ENCODE peak calls at places on chromosomes 16 and 17, in six cellular contexts. One of them, this sample, is unnamed.

GRCh38 chr16:79810449-79811189 is 210.1 kb upstream of the MAF start:
- DNase-seq in fibroblast of the aortic adventitia: no peak
- DNase-seq in A549: no peak
- DNase-seq in testis: no peak
- DNase-seq in psoas muscle: no peak
- DNase-seq in fibroblast of mammary gland: no peak
- DNase-seq in this sample: no peak

GRCh38 chr16:81405702-81406113 is 38.9 kb upstream of the CMIP start:
- DNase-seq in fibroblast of the aortic adventitia: peak
- DNase-seq in A549: peak
- DNase-seq in testis: no peak
- DNase-seq in psoas muscle: no peak
- DNase-seq in fibroblast of mammary gland: peak
- DNase-seq in this sample: no peak

GRCh38 chr16:19066988-19067348 is 446 bp upstream of the COQ7 start:
- DNase-seq in fibroblast of the aortic adventitia: no peak
- DNase-seq in A549: no peak
- DNase-seq in testis: no peak
- DNase-seq in psoas muscle: no peak
- DNase-seq in fibroblast of mammary gland: no peak
- DNase-seq in this sample: no peak

GRCh38 chr16:67017810-67018488 is 11.0 kb upstream of the CBFB start:
- DNase-seq in fibroblast of the aortic adventitia: peak
- DNase-seq in A549: peak
- DNase-seq in testis: peak
- DNase-seq in psoas muscle: peak
- DNase-seq in fibroblast of mammary gland: peak
- DNase-seq in this sample: peak

GRCh38 chr17:2909853-2910234 is 113.6 kb downstream of the RAP1GAP2 start:
- DNase-seq in fibroblast of the aortic adventitia: no peak
- DNase-seq in A549: no peak
- DNase-seq in testis: no peak
- DNase-seq in psoas muscle: no peak
- DNase-seq in fibroblast of mammary gland: no peak
- DNase-seq in this sample: no peak

GRCh38 chr16:15721018-15721417 is 71.0 kb downstream of the NDE1 start:
- DNase-seq in fibroblast of the aortic adventitia: no peak
- DNase-seq in A549: no peak
- DNase-seq in testis: no peak
- DNase-seq in psoas muscle: no peak
- DNase-seq in fibroblast of mammary gland: no peak
- DNase-seq in this sample: no peak

GRCh38 chr17:80773243-80773991 is 218.2 kb upstream of the CHMP6 start:
- DNase-seq in fibroblast of the aortic adventitia: peak
- DNase-seq in A549: no peak
- DNase-seq in testis: peak
- DNase-seq in psoas muscle: peak
- DNase-seq in fibroblast of mammary gland: no peak
- DNase-seq in this sample: no peak

GRCh38 chr16:10386517-10387377 is 886 bp downstream of the ATF7IP2 start:
- DNase-seq in fibroblast of the aortic adventitia: peak
- DNase-seq in A549: peak
- DNase-seq in testis: no peak
- DNase-seq in psoas muscle: no peak
- DNase-seq in fibroblast of mammary gland: peak
- DNase-seq in this sample: no peak

GRCh38 chr17:6080711-6081430 is 10.7 kb downstream of the WSCD1 start:
- DNase-seq in fibroblast of the aortic adventitia: no peak
- DNase-seq in A549: no peak
- DNase-seq in testis: no peak
- DNase-seq in psoas muscle: no peak
- DNase-seq in fibroblast of mammary gland: no peak
- DNase-seq in this sample: no peak

GRCh38 chr17:73566905-73567782 is 77.1 kb downstream of the SDK2 start:
- DNase-seq in fibroblast of the aortic adventitia: no peak
- DNase-seq in A549: no peak
- DNase-seq in testis: no peak
- DNase-seq in psoas muscle: no peak
- DNase-seq in fibroblast of mammary gland: no peak
- DNase-seq in this sample: no peak

GRCh38 chr17:40810505-40810904 is 10.7 kb upstream of the KRT28 start:
- DNase-seq in fibroblast of the aortic adventitia: peak
- DNase-seq in A549: peak
- DNase-seq in testis: no peak
- DNase-seq in psoas muscle: no peak
- DNase-seq in fibroblast of mammary gland: no peak
- DNase-seq in this sample: no peak

GRCh38 chr16:1311738-1312458 is 2.5 kb downstream of the UBE2I start:
- DNase-seq in fibroblast of the aortic adventitia: peak
- DNase-seq in A549: no peak
- DNase-seq in testis: peak
- DNase-seq in psoas muscle: no peak
- DNase-seq in fibroblast of mammary gland: peak
- DNase-seq in this sample: no peak

GRCh38 chr17:20066253-20066652 is 57.1 kb downstream of the SPECC1 start:
- DNase-seq in fibroblast of the aortic adventitia: peak
- DNase-seq in A549: peak
- DNase-seq in testis: peak
- DNase-seq in psoas muscle: peak
- DNase-seq in fibroblast of mammary gland: peak
- DNase-seq in this sample: no peak

GRCh38 chr17:61411114-61411943 is 11.7 kb downstream of the TBX2 start:
- DNase-seq in fibroblast of the aortic adventitia: peak
- DNase-seq in A549: peak
- DNase-seq in testis: no peak
- DNase-seq in psoas muscle: no peak
- DNase-seq in fibroblast of mammary gland: peak
- DNase-seq in this sample: peak

GRCh38 chr17:82876602-82877391 is 37.0 kb upstream of the ZNF750 start:
- DNase-seq in fibroblast of the aortic adventitia: peak
- DNase-seq in A549: no peak
- DNase-seq in testis: peak
- DNase-seq in psoas muscle: peak
- DNase-seq in fibroblast of mammary gland: peak
- DNase-seq in this sample: no peak

GRCh38 chr17:65509032-65509431 is 52.4 kb downstream of the AXIN2 start:
- DNase-seq in fibroblast of the aortic adventitia: no peak
- DNase-seq in A549: no peak
- DNase-seq in testis: no peak
- DNase-seq in psoas muscle: no peak
- DNase-seq in fibroblast of mammary gland: no peak
- DNase-seq in this sample: no peak

GRCh38 chr17:36151891-36152638 is 24.4 kb downstream of the TBC1D3B start:
- DNase-seq in fibroblast of the aortic adventitia: no peak
- DNase-seq in A549: no peak
- DNase-seq in testis: no peak
- DNase-seq in psoas muscle: no peak
- DNase-seq in fibroblast of mammary gland: no peak
- DNase-seq in this sample: no peak

GRCh38 chr16:89553733-89554132 is 6.7 kb upstream of the RPL13 start:
- DNase-seq in fibroblast of the aortic adventitia: no peak
- DNase-seq in A549: no peak
- DNase-seq in testis: no peak
- DNase-seq in psoas muscle: no peak
- DNase-seq in fibroblast of mammary gland: no peak
- DNase-seq in this sample: no peak

GRCh38 chr17:1714488-1714979 is 4.4 kb upstream of the TLCD2 start:
- DNase-seq in fibroblast of the aortic adventitia: no peak
- DNase-seq in A549: peak
- DNase-seq in testis: peak
- DNase-seq in psoas muscle: peak
- DNase-seq in fibroblast of mammary gland: peak
- DNase-seq in this sample: no peak

GRCh38 chr16:83772806-83773205 is 35.0 kb upstream of the HSBP1 start:
- DNase-seq in fibroblast of the aortic adventitia: no peak
- DNase-seq in A549: no peak
- DNase-seq in testis: no peak
- DNase-seq in psoas muscle: no peak
- DNase-seq in fibroblast of mammary gland: no peak
- DNase-seq in this sample: no peak

GRCh38 chr16:15484662-15485061 is 50.3 kb downstream of the BMERB1 start:
- DNase-seq in fibroblast of the aortic adventitia: no peak
- DNase-seq in A549: no peak
- DNase-seq in testis: no peak
- DNase-seq in psoas muscle: no peak
- DNase-seq in fibroblast of mammary gland: peak
- DNase-seq in this sample: no peak

GRCh38 chr16:73753931-73754330 is 542.7 kb upstream of the PSMD7 start:
- DNase-seq in fibroblast of the aortic adventitia: no peak
- DNase-seq in A549: no peak
- DNase-seq in testis: no peak
- DNase-seq in psoas muscle: no peak
- DNase-seq in fibroblast of mammary gland: no peak
- DNase-seq in this sample: no peak

GRCh38 chr16:58002411-58002790 is 1.2 kb downstream of the USB1 start:
- DNase-seq in fibroblast of the aortic adventitia: no peak
- DNase-seq in A549: no peak
- DNase-seq in testis: no peak
- DNase-seq in psoas muscle: no peak
- DNase-seq in fibroblast of mammary gland: no peak
- DNase-seq in this sample: no peak

GRCh38 chr16:57999366-57999970 is 1.0 kb downstream of the ZNF319 start:
- DNase-seq in fibroblast of the aortic adventitia: no peak
- DNase-seq in A549: peak
- DNase-seq in testis: no peak
- DNase-seq in psoas muscle: no peak
- DNase-seq in fibroblast of mammary gland: peak
- DNase-seq in this sample: no peak

GRCh38 chr16:58001781-58002410 is 689 bp downstream of the USB1 start:
- DNase-seq in fibroblast of the aortic adventitia: no peak
- DNase-seq in A549: no peak
- DNase-seq in testis: no peak
- DNase-seq in psoas muscle: no peak
- DNase-seq in fibroblast of mammary gland: peak
- DNase-seq in this sample: no peak

GRCh38 chr16:57999971-58000705 is at the start of gene ZNF319:
- DNase-seq in fibroblast of the aortic adventitia: no peak
- DNase-seq in A549: no peak
- DNase-seq in testis: no peak
- DNase-seq in psoas muscle: no peak
- DNase-seq in fibroblast of mammary gland: no peak
- DNase-seq in this sample: peak

GRCh38 chr16:58000706-58001676 is at the start of gene USB1:
- DNase-seq in fibroblast of the aortic adventitia: peak
- DNase-seq in A549: peak
- DNase-seq in testis: peak
- DNase-seq in psoas muscle: peak
- DNase-seq in fibroblast of mammary gland: peak
- DNase-seq in this sample: peak
- TF ChIP-seq CTCF in fibroblast of the aortic adventitia: peak
- TF ChIP-seq CTCF in A549: peak
- TF ChIP-seq CTCF in testis: peak
- TF ChIP-seq CTCF in psoas muscle: peak
- TF ChIP-seq CTCF in fibroblast of mammary gland: no peak
- TF ChIP-seq CTCF in this sample: peak

GRCh38 chr16:4616047-4616811 is 1.5 kb upstream of the UBALD1 start:
- DNase-seq in fibroblast of the aortic adventitia: peak
- DNase-seq in A549: peak
- DNase-seq in testis: peak
- DNase-seq in psoas muscle: peak
- DNase-seq in fibroblast of mammary gland: peak
- DNase-seq in this sample: peak
- TF ChIP-seq CTCF in fibroblast of the aortic adventitia: peak
- TF ChIP-seq CTCF in A549: peak
- TF ChIP-seq CTCF in testis: peak
- TF ChIP-seq CTCF in psoas muscle: peak
- TF ChIP-seq CTCF in fibroblast of mammary gland: peak
- TF ChIP-seq CTCF in this sample: peak

DNA sequence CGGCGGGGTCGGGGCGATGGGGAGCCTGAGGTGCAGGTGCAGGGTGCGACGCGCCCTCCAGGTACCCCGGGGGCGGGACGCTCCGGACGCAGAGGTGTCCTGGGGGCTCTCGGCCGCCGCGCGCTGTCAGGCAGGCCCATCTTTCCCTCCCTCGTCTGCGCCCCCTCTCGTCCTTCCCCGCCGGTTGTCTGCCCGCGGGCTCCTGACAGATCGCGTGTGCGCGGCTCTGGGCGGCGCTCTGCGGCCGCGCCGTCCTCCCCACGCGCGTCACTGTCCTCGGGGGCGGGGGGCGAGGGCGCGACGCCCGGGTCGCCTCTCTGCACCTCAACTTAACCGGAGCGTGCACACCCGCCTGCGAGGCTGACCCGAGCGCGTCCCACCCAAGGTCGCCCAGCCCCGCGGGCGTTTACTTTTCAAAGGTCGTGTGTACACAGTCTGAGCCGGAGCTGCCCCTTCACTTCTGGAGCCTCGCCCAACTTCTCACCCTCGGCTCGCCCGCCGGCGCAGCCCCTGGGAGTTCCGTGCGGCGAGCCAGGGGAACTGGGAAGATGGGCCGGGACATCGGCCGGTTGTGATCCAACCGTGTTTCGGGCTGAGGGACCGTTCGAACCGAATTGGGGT is 512 bp downstream of the AKAP1 start:
- DNase-seq in fibroblast of the aortic adventitia: peak
- DNase-seq in A549: peak
- DNase-seq in testis: peak
- DNase-seq in psoas muscle: peak
- DNase-seq in fibroblast of mammary gland: peak
- DNase-seq in this sample: peak
- TF ChIP-seq CTCF in fibroblast of the aortic adventitia: peak
- TF ChIP-seq CTCF in A549: peak
- TF ChIP-seq CTCF in testis: no peak
- TF ChIP-seq CTCF in psoas muscle: no peak
- TF ChIP-seq CTCF in fibroblast of mammary gland: no peak
- TF ChIP-seq CTCF in this sample: peak

GRCh38 chr17:72244942-72245341 is 124.1 kb downstream of the SOX9 start:
- DNase-seq in fibroblast of the aortic adventitia: no peak
- DNase-seq in A549: no peak
- DNase-seq in testis: no peak
- DNase-seq in psoas muscle: no peak
- DNase-seq in fibroblast of mammary gland: no peak
- DNase-seq in this sample: no peak

GRCh38 chr17:72239548-72239947 is 118.7 kb downstream of the SOX9 start:
- DNase-seq in fibroblast of the aortic adventitia: no peak
- DNase-seq in A549: no peak
- DNase-seq in testis: no peak
- DNase-seq in psoas muscle: no peak
- DNase-seq in fibroblast of mammary gland: no peak
- DNase-seq in this sample: no peak

GRCh38 chr17:72240333-72240732 is 119.5 kb downstream of the SOX9 start:
- DNase-seq in fibroblast of the aortic adventitia: no peak
- DNase-seq in A549: no peak
- DNase-seq in testis: no peak
- DNase-seq in psoas muscle: no peak
- DNase-seq in fibroblast of mammary gland: no peak
- DNase-seq in this sample: peak

GRCh38 chr17:72249441-72249840 is 128.6 kb downstream of the SOX9 start:
- DNase-seq in fibroblast of the aortic adventitia: no peak
- DNase-seq in A549: no peak
- DNase-seq in testis: peak
- DNase-seq in psoas muscle: no peak
- DNase-seq in fibroblast of mammary gland: no peak
- DNase-seq in this sample: no peak

DNA sequence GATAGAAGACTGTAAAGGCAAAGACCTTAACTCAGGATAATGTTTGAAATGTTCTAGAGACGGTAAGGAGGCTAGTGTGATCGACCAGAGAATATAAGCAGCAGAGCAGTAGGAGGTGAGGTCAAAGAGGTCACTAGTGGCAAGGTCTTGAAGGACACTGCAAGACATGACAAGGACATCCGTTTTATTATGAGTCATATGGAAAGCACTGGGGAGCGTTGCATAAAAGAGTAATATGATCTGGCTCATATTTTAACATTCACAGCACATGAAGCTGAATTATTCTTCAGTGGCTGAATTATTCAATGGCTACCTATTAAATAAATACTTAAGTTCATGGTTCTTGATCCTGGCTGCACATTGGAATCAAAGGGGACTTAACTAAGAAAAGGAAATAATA is 123.7 kb downstream of the SOX9 start:
- DNase-seq in fibroblast of the aortic adventitia: no peak
- DNase-seq in A549: no peak
- DNase-seq in testis: no peak
- DNase-seq in psoas muscle: no peak
- DNase-seq in fibroblast of mammary gland: peak
- DNase-seq in this sample: no peak
- TF ChIP-seq CTCF in fibroblast of the aortic adventitia: no peak
- TF ChIP-seq CTCF in A549: no peak
- TF ChIP-seq CTCF in testis: no peak
- TF ChIP-seq CTCF in psoas muscle: no peak
- TF ChIP-seq CTCF in fibroblast of mammary gland: no peak
- TF ChIP-seq CTCF in this sample: no peak

This sample was measured in GM10248.